ENCODE peak calls at places on chromosomes 7 and 10, in four cellular contexts. L, P, K and A are unnamed samples.

GRCh38 chr7:7099584-7100014 is 82.7 kb upstream of the C1GALT1 start:
- DNase-seq in L (peak; percentile 97), P (peak; percentile 83), K (peak; percentile 88), A (peak; percentile 95)

GRCh38 chr10:16811765-16812164 is 5.5 kb downstream of the RSU1 start:
- DNase-seq in L (no peak), P (no peak), K (no peak), A (peak; percentile 6)

GRCh38 chr7:13633857-13634256 is 355.6 kb downstream of the ETV1 start:
- DNase-seq in L (no peak), P (peak; percentile 60), K (no peak), A (peak; percentile 46)

GRCh38 chr10:8273749-8274148 is 219.3 kb downstream of the GATA3 start:
- DNase-seq in L (no peak), P (no peak), K (no peak), A (no peak)

GRCh38 chr10:96719205-96719604 is 1.1 kb downstream of the PIK3AP1 start:
- DNase-seq in L (no peak), P (no peak), K (no peak), A (no peak)

GRCh38 chr7:128167791-128168666 is 73.0 kb upstream of the LEP start:
- DNase-seq in L (peak; percentile 44), P (no peak), K (no peak), A (peak; percentile 0)

GRCh38 chr10:68543004-68543918 is 15.9 kb upstream of the SLC25A16 start:
- DNase-seq in L (no peak), P (peak; percentile 84), K (no peak), A (peak; percentile 60)

GRCh38 chr10:112616647-112617046 is 169.6 kb downstream of the VTI1A start:
- DNase-seq in L (no peak), P (no peak), K (no peak), A (no peak)

GRCh38 chr10:70664702-70665195 is 7.6 kb upstream of the ADAMTS14 start:
- DNase-seq in L (no peak), P (peak; percentile 95), K (no peak), A (peak; percentile 95)

GRCh38 chr7:128914566-128915151 is 4.2 kb upstream of the KCP start:
- DNase-seq in L (peak; percentile 53), P (no peak), K (no peak), A (no peak)

GRCh38 chr10:99996934-99997648 is 12.7 kb downstream of the DNMBP start:
- DNase-seq in L (no peak), P (peak; percentile 71), K (no peak), A (peak; percentile 77)

GRCh38 chr10:70324951-70325781 is 41.4 kb upstream of the NPFFR1 start:
- DNase-seq in L (no peak), P (no peak), K (no peak), A (no peak)

GRCh38 chr10:101217450-101218281 is 11.6 kb downstream of the LBX1 start:
- DNase-seq in L (peak; percentile 88), P (peak; percentile 36), K (peak; percentile 87), A (peak; percentile 46)

GRCh38 chr7:11638026-11638774 is 193.8 kb downstream of the THSD7A start:
- DNase-seq in L (no peak), P (no peak), K (no peak), A (no peak)

GRCh38 chr7:68031180-68031943 is 1034.7 kb downstream of the TYW1 start:
- DNase-seq in L (no peak), P (no peak), K (no peak), A (no peak)

GRCh38 chr10:75272896-75273295 is 37.1 kb upstream of the COMTD1 start:
- DNase-seq in L (no peak), P (no peak), K (no peak), A (peak; percentile 75)

GRCh38 chr10:99766282-99766681 is 16.2 kb upstream of the ABCC2 start:
- DNase-seq in L (no peak), P (no peak), K (no peak), A (no peak)

GRCh38 chr7:105826143-105826542 is 50.3 kb downstream of the ATXN7L1 start:
- DNase-seq in L (no peak), P (peak; percentile 34), K (no peak), A (peak; percentile 35)

GRCh38 chr10:119450606-119451304 is 91.8 kb downstream of the RGS10 start:
- DNase-seq in L (no peak), P (peak; percentile 21), K (no peak), A (no peak)

GRCh38 chr10:43322321-43322720 is 49.1 kb upstream of the FXYD4 start:
- DNase-seq in L (no peak), P (no peak), K (no peak), A (no peak)

GRCh38 chr7:80611779-80612178 is 26.7 kb upstream of the CD36 start:
- DNase-seq in L (no peak), P (peak; percentile 86), K (no peak), A (peak; percentile 52)

GRCh38 chr10:103278862-103279298 is 1.9 kb downstream of the INA start:
- DNase-seq in L (peak; percentile 60), P (peak; percentile 55), K (peak; percentile 75), A (peak; percentile 53)

GRCh38 chr10:117686606-117687005 is 144.1 kb downstream of the EMX2 start:
- DNase-seq in L (peak; percentile 45), P (no peak), K (no peak), A (no peak)

GRCh38 chr7:44733708-44734481 is 14.8 kb upstream of the ZMIZ2 start:
- DNase-seq in L (no peak), P (peak; percentile 85), K (no peak), A (peak; percentile 79)

GRCh38 chr7:101935521-101936141 is 118.2 kb downstream of the CUX1 start:
- DNase-seq in L (no peak), P (no peak), K (no peak), A (no peak)

GRCh38 chr7:74294191-74294998 is 5.2 kb downstream of the CLIP2 start:
- DNase-seq in L (no peak), P (no peak), K (no peak), A (peak; percentile 74)

DNA sequence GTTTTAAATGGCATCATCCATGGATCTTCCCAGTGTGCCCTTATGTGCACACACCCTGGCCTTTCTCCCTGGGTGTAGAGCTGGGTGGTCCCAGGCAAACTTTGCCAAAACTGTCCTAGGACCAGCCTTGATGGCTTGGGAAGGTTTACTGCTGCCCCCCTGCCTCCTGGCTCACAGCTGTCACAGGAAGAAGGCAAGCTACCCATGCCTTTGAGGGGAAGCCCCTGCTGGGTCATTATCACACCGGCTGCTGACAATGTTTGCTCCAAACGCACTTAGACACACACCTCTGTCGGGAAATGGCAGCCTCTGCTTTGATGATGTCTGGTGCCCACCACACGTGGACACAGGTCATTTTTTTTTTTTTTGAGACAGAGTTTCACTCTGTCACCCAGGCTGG is 25.2 kb upstream of the FIGNL1 start:
- DNase-seq in L (no peak), P (no peak), K (no peak), A (no peak)
- H2BK5ac ChIP-seq in L (no peak overlapping the region), P (no peak overlapping the region), K (no peak overlapping the region), A (no peak overlapping the region)

GRCh38 chr10:282294-283139 is 147.3 kb downstream of the ZMYND11 start:
- DNase-seq in L (no peak), P (peak; percentile 72), K (no peak), A (peak; percentile 31)

GRCh38 chr10:279655-280054 is 144.4 kb downstream of the ZMYND11 start:
- DNase-seq in L (peak; percentile 43), P (no peak), K (no peak), A (no peak)

GRCh38 chr10:285216-285967 is 150.1 kb downstream of the ZMYND11 start:
- DNase-seq in L (no peak), P (no peak), K (no peak), A (no peak)

GRCh38 chr10:283916-284356 is 148.7 kb downstream of the ZMYND11 start:
- DNase-seq in L (no peak), P (no peak), K (no peak), A (no peak)

GRCh38 chr10:283140-283479 is 147.9 kb downstream of the ZMYND11 start:
- DNase-seq in L (no peak), P (no peak), K (no peak), A (no peak)
- H2BK5ac ChIP-seq in L (no peak overlapping the region), P (no peak overlapping the region), K (no peak overlapping the region), A (no peak overlapping the region)

DNA sequence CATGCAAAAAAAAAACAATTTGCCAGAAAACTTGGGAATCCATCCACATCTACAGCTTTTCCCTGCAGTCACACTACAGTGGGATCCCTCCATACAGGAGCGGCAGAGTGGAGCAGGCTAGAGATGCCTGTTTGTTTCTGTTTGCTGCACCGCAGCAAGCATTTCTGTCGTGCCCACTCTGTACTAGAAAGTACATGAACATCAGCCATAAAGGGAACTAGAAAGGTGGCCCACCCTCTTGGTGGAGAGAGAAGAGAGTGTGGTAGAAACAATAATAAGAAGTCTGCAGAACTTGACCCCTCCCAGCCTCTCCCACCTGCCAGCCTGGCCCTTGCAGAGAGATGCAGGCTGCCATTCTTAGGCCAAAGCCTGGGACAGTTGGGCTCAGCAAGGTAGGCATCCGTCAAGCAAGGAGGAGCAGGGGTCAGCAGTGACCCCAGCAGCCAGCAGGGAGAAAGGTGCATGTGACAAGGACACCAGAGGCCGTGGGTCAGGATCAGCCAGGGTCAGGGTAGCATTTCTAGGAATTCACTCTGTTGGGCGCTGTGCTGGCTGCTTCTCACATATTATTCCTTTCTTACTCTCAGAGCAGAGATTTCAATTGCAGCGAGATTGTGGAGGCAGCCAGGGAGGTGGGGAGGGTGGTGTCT is 171.8 kb downstream of the EGFR start:
- DNase-seq in L (no peak), P (no peak), K (no peak), A (no peak)
- H2BK5ac ChIP-seq in L (no peak overlapping the region), P (no peak overlapping the region), K (no peak overlapping the region), A (no peak overlapping the region)

GRCh38 chr7:51140203-51140938 is 176.2 kb downstream of the COBL start:
- DNase-seq in L (no peak), P (no peak), K (no peak), A (no peak)

GRCh38 chr7:51135576-51135975 is 181.0 kb downstream of the COBL start:
- DNase-seq in L (no peak), P (no peak), K (no peak), A (no peak)

GRCh38 chr7:51141451-51141971 is 175.1 kb downstream of the COBL start:
- DNase-seq in L (no peak), P (peak; percentile 35), K (peak; percentile 26), A (peak; percentile 43)

GRCh38 chr7:51139796-51140195 is 176.8 kb downstream of the COBL start:
- DNase-seq in L (no peak), P (no peak), K (no peak), A (no peak)

GRCh38 chr7:51138121-51139085 is 178.2 kb downstream of the COBL start:
- DNase-seq in L (no peak), P (no peak), K (no peak), A (no peak)
- H2BK5ac ChIP-seq in L (no peak overlapping the region), P (no peak overlapping the region), K (no peak overlapping the region), A (no peak overlapping the region)

GRCh38 chr7:41796331-41796730 is 93.4 kb upstream of the INHBA start:
- DNase-seq in L (no peak), P (peak; percentile 34), K (no peak), A (no peak)
- H2BK5ac ChIP-seq in L (no peak overlapping the region), P (no peak overlapping the region), K (no peak overlapping the region), A (no peak overlapping the region)

GRCh38 chr10:78623577-78624215 is 445.1 kb upstream of the ZMIZ1 start:
- DNase-seq in L (no peak), P (peak; percentile 90), K (no peak), A (peak; percentile 75)
- H2BK5ac ChIP-seq in L (no peak overlapping the region), P (no peak overlapping the region), K (no peak overlapping the region), A (no peak overlapping the region)